ENCODE peak calls at places on chromosomes 5 and 9, in seven cellular contexts. N, A, H, U, O, Q and L are unnamed samples.

GRCh38 chr9:136685792-136686533 is 1.3 kb downstream of the AGPAT2 start:
- DNase-seq in N (no peak), A (no peak), H (no peak), U (peak; percentile 29), O (no peak), Q (no peak), L (peak; percentile 20)

GRCh38 chr9:134693011-134693410 is 51.4 kb downstream of the COL5A1 start:
- DNase-seq in N (peak; percentile 37), A (no peak), H (no peak), U (no peak), O (no peak), Q (no peak), L (no peak)

GRCh38 chr9:79257215-79257614 is 314.6 kb upstream of the TLE4 start:
- DNase-seq in N (no peak), A (peak; percentile 47), H (no peak), U (peak; percentile 14), O (peak; percentile 25), Q (no peak), L (peak; percentile 23)

GRCh38 chr9:111730937-111731567 is 63.7 kb downstream of the SHOC1 start:
- DNase-seq in N (no peak), A (peak; percentile 98), H (no peak), U (peak; percentile 65), O (no peak), Q (peak; percentile 67), L (peak; percentile 88)

GRCh38 chr5:135461752-135462151 is 9.6 kb upstream of the TIFAB start:
- DNase-seq in N (no peak), A (no peak), H (no peak), U (no peak), O (no peak), Q (no peak), L (no peak)

GRCh38 chr9:109114670-109115069 is 5.1 kb downstream of the TMEM245 start:
- DNase-seq in N (no peak), A (peak; percentile 90), H (no peak), U (peak; percentile 63), O (no peak), Q (peak; percentile 37), L (peak; percentile 81)

GRCh38 chr5:15717002-15717401 is 217.0 kb downstream of the FBXL7 start:
- DNase-seq in N (no peak), A (peak; percentile 57), H (no peak), U (no peak), O (no peak), Q (peak; percentile 16), L (peak; percentile 62)

GRCh38 chr5:141869040-141869439 is 9.2 kb downstream of the PCDH1 start:
- DNase-seq in N (no peak), A (no peak), H (no peak), U (no peak), O (no peak), Q (no peak), L (no peak)

GRCh38 chr5:75640395-75640794 is 29.1 kb downstream of the ANKDD1B start:
- DNase-seq in N (no peak), A (peak; percentile 72), H (no peak), U (peak; percentile 94), O (no peak), Q (peak; percentile 85), L (peak; percentile 95)

GRCh38 chr9:130172161-130172857 is at the start of gene NCS1:
- DNase-seq in N (no peak), A (peak; percentile 55), H (no peak), U (peak; percentile 81), O (peak; percentile 61), Q (peak; percentile 74), L (peak; percentile 72)

GRCh38 chr5:170523129-170523497 is 19.3 kb downstream of the KCNIP1 start:
- DNase-seq in N (no peak), A (no peak), H (no peak), U (no peak), O (no peak), Q (no peak), L (no peak)

GRCh38 chr9:98706651-98707103 is 2.1 kb downstream of the GABBR2 start:
- DNase-seq in N (no peak), A (no peak), H (no peak), U (peak; percentile 21), O (no peak), Q (no peak), L (peak; percentile 37)

GRCh38 chr9:128940946-128941755 is 6.3 kb downstream of the DOLK start:
- DNase-seq in N (no peak), A (no peak), H (no peak), U (no peak), O (no peak), Q (no peak), L (no peak)

GRCh38 chr5:130034872-130035271 is 130.6 kb downstream of the CHSY3 start:
- DNase-seq in N (peak; percentile 37), A (peak; percentile 55), H (no peak), U (peak; percentile 54), O (no peak), Q (no peak), L (peak; percentile 61)

GRCh38 chr5:135458921-135459331 is 6.8 kb upstream of the TIFAB start:
- DNase-seq in N (no peak), A (peak; percentile 76), H (no peak), U (peak; percentile 91), O (no peak), Q (peak; percentile 88), L (peak; percentile 18)

GRCh38 chr5:148336704-148337435 is 1.5 kb downstream of the SPINK9 start:
- DNase-seq in N (no peak), A (no peak), H (no peak), U (no peak), O (no peak), Q (no peak), L (no peak)

GRCh38 chr5:145887976-145888574 is 15.3 kb upstream of the GRXCR2 start:
- DNase-seq in N (peak; percentile 73), A (peak; percentile 61), H (no peak), U (peak; percentile 69), O (no peak), Q (peak; percentile 60), L (peak; percentile 62)

GRCh38 chr5:77224672-77225355 is 14.3 kb downstream of the PDE8B start:
- DNase-seq in N (no peak), A (peak; percentile 81), H (no peak), U (peak; percentile 92), O (no peak), Q (peak; percentile 61), L (peak; percentile 71)

GRCh38 chr9:98117984-98118639 is 910 bp downstream of the TRIM14 start:
- DNase-seq in N (peak; percentile 72), A (peak; percentile 21), H (peak; percentile 33), U (peak; percentile 48), O (no peak), Q (peak; percentile 59), L (peak; percentile 43)

GRCh38 chr5:139364466-139364865 is 18.6 kb downstream of the SLC23A1 start:
- DNase-seq in N (no peak), A (peak; percentile 65), H (no peak), U (no peak), O (no peak), Q (no peak), L (no peak)

GRCh38 chr5:135153259-135153658 is 119.2 kb upstream of the PITX1 start:
- DNase-seq in N (no peak), A (no peak), H (no peak), U (no peak), O (no peak), Q (no peak), L (no peak)

GRCh38 chr9:73596321-73596720 is 444.7 kb downstream of the ANXA1 start:
- DNase-seq in N (no peak), A (no peak), H (no peak), U (no peak), O (no peak), Q (no peak), L (no peak)